ENCODE peak calls at places on chromosomes 16 and 17, in four cellular contexts. L is PC-3, K is A549, S is hepatocyte. T is an unnamed sample.

GRCh38 chr16:51430716-51431369 is 279.8 kb upstream of the SALL1 start:
- DNase-seq in K (no peak), S (no peak), L (no peak), T (no peak)

GRCh38 chr16:67796099-67796718 is 10.2 kb downstream of the RANBP10 start:
- DNase-seq in L (no peak), K (no peak), S (no peak), T (no peak)

GRCh38 chr17:71975998-71976649 is 144.7 kb upstream of the SOX9 start:
- DNase-seq in S (peak; percentile 70), K (peak; percentile 85), L (peak; percentile 99), T (peak; percentile 93)

GRCh38 chr17:37310940-37311339 is 64.8 kb upstream of the C17orf78 start:
- DNase-seq in L (no peak), S (no peak), K (no peak), T (no peak)

GRCh38 chr16:81593481-81593880 is 148.9 kb downstream of the CMIP start:
- DNase-seq in K (no peak), L (no peak), S (no peak), T (peak; percentile 62)

GRCh38 chr17:10292057-10292931 is 80.5 kb downstream of the MYH13 start:
- DNase-seq in L (peak; percentile 53), K (no peak), S (peak; percentile 66), T (peak; percentile 90)

GRCh38 chr16:72876221-72876620 is 171.7 kb downstream of the ZFHX3 start:
- DNase-seq in K (no peak), L (no peak), S (no peak), T (no peak)

GRCh38 chr16:13108126-13108525 is 206.7 kb downstream of the SHISA9 start:
- DNase-seq in L (no peak), S (no peak), K (no peak), T (peak; percentile 40)

GRCh38 chr17:34252138-34252889 is 2.8 kb upstream of the CCL2 start:
- DNase-seq in S (peak; percentile 84), K (peak; percentile 84), L (no peak), T (peak; percentile 46)

GRCh38 chr16:4879049-4879448 is 31.8 kb downstream of the UBN1 start:
- DNase-seq in K (no peak), L (peak; percentile 53), S (no peak), T (no peak)

GRCh38 chr16:15811778-15812750 is 44.8 kb downstream of the MYH11 start:
- DNase-seq in L (peak; percentile 82), K (peak; percentile 69), S (peak; percentile 58), T (peak; percentile 66)

GRCh38 chr16:89917773-89918452 is 749 bp upstream of the MC1R start:
- DNase-seq in S (peak; percentile 86), K (peak; percentile 96), L (peak; percentile 63), T (peak; percentile 84)

GRCh38 chr17:36934759-36935630 is 2.3 kb upstream of the LHX1 start:
- DNase-seq in S (no peak), K (peak; percentile 69), L (no peak), T (no peak)

GRCh38 chr16:64305663-64306062 is 816.2 kb downstream of the CDH11 start:
- DNase-seq in S (no peak), L (no peak), K (no peak), T (no peak)

GRCh38 chr17:55641559-55642160 is 81.0 kb downstream of the TMEM100 start:
- DNase-seq in L (peak; percentile 74), S (peak; percentile 71), K (peak; percentile 73), T (no peak)

GRCh38 chr17:1182831-1183578 is 3.2 kb upstream of the ABR start:
- DNase-seq in L (no peak), K (no peak), S (no peak), T (no peak)

GRCh38 chr16:14529010-14529669 is 100.9 kb downstream of the PARN start:
- DNase-seq in S (peak; percentile 86), L (peak; percentile 80), K (peak; percentile 97), T (peak; percentile 76)

GRCh38 chr17:29674270-29674669 is 51.6 kb upstream of the CORO6 start:
- DNase-seq in S (no peak), K (no peak), L (no peak), T (no peak)

GRCh38 chr17:59547131-59547915 is 18.1 kb upstream of the DHX40 start:
- DNase-seq in K (no peak), S (no peak), L (no peak), T (no peak)

GRCh38 chr17:31475378-31476162 is 84.1 kb downstream of the RAB11FIP4 start:
- DNase-seq in S (no peak), K (no peak), L (no peak), T (no peak)

GRCh38 chr16:52634101-52634500 is 87.2 kb upstream of the TOX3 start:
- DNase-seq in K (no peak), S (no peak), L (no peak), T (no peak)

GRCh38 chr17:7992924-7993323 is 9.5 kb upstream of the GUCY2D start:
- DNase-seq in L (no peak), K (peak; percentile 53), S (no peak), T (no peak)

GRCh38 chr16:89412811-89413210 is 77.5 kb downstream of the ANKRD11 start:
- DNase-seq in S (no peak), K (no peak), L (no peak), T (no peak)

GRCh38 chr17:74757931-74758845 is 9.8 kb downstream of the NHERF1 start:
- DNase-seq in K (peak; percentile 61), L (no peak), S (no peak), T (no peak)

GRCh38 chr16:11425140-11425539 is 79.9 kb downstream of the RMI2 start:
- DNase-seq in S (no peak), L (no peak), K (no peak), T (no peak)

DNA sequence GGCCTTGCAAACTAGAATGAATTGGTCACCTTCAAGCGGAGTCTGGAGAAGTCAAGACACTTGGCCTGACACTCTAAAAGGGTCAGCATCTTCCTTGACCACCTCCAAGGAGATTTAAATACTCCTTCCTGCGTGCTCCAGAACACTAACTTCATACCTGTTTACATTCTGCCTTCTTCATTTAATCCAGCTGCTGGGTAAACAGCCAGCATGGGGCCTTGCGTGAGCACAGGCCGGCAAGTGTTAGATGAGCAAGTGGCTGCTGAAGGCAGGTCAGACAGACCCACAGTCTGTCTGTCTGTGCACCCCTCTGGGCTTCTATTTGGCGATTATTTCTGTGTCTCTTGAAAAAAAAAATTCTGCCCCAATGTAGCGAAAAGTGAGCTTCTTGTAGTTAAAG is 153.8 kb downstream of the MSI2 start:
- DNase-seq in K (no peak), L (no peak), S (no peak), T (no peak)
- H3K4me1 ChIP-seq in K (peaks cover 23% of the 10 kb centered on the region), L (peaks cover 54% of the 10 kb centered on the region), S (peaks cover 55% of the 10 kb centered on the region), T (no peaks in the 10 kb centered on the region)

GRCh38 chr17:81273698-81274470 is 21.2 kb downstream of the SLC38A10 start:
- DNase-seq in L (no peak), K (no peak), S (no peak), T (no peak)
- H3K4me1 ChIP-seq in L (no peaks in the 10 kb centered on the region), K (no peaks in the 10 kb centered on the region), S (no peaks in the 10 kb centered on the region), T (no peaks in the 10 kb centered on the region)

GRCh38 chr17:47649972-47650524 is 329 bp downstream of the KPNB1 start:
- DNase-seq in K (no peak), L (no peak), S (no peak), T (no peak)

GRCh38 chr17:47652570-47652969 is 2.9 kb downstream of the KPNB1 start:
- DNase-seq in L (no peak), K (no peak), S (no peak), T (no peak)

GRCh38 chr17:47649153-47649971 is at the start of gene KPNB1:
- DNase-seq in S (peak; percentile 99), K (peak; percentile 100), L (peak; percentile 100), T (peak; percentile 100)

GRCh38 chr17:47651704-47652103 is 2.0 kb downstream of the KPNB1 start:
- DNase-seq in S (no peak), L (no peak), K (no peak), T (no peak)

GRCh38 chr17:47650525-47651522 is 1.1 kb downstream of the KPNB1 start:
- DNase-seq in S (peak; percentile 98), K (peak; percentile 99), L (peak; percentile 99), T (peak; percentile 92)
- H3K4me1 ChIP-seq in S (peaks cover 19% of the 10 kb centered on the region), K (peaks cover 46% of the 10 kb centered on the region), L (peaks cover 45% of the 10 kb centered on the region), T (peaks cover 18% of the 10 kb centered on the region)

GRCh38 chr17:57487552-57487951 is 231.2 kb downstream of the MSI2 start:
- DNase-seq in S (no peak), K (no peak), L (no peak), T (no peak)

GRCh38 chr17:57486978-57487377 is 230.7 kb downstream of the MSI2 start:
- DNase-seq in L (no peak), K (no peak), S (no peak), T (no peak)

GRCh38 chr17:57489321-57489720 is 233.0 kb downstream of the MSI2 start:
- DNase-seq in S (no peak), K (no peak), L (no peak), T (no peak)

GRCh38 chr17:57490446-57490845 is 234.1 kb downstream of the MSI2 start:
- DNase-seq in S (no peak), K (no peak), L (no peak), T (no peak)

GRCh38 chr17:57488856-57489255 is 232.5 kb downstream of the MSI2 start:
- DNase-seq in S (no peak), K (no peak), L (no peak), T (no peak)
- H3K4me1 ChIP-seq in S (peaks cover 9% of the 10 kb centered on the region), K (no peaks in the 10 kb centered on the region), L (no peaks in the 10 kb centered on the region), T (no peaks in the 10 kb centered on the region)

GRCh38 chr16:59634951-59635350 is 900.8 kb upstream of the GOT2 start:
- DNase-seq in L (no peak), S (no peak), K (no peak), T (no peak)
- H3K4me1 ChIP-seq in L (no peaks in the 10 kb centered on the region), S (no peaks in the 10 kb centered on the region), K (peaks cover 32% of the 10 kb centered on the region), T (no peaks in the 10 kb centered on the region)

DNA sequence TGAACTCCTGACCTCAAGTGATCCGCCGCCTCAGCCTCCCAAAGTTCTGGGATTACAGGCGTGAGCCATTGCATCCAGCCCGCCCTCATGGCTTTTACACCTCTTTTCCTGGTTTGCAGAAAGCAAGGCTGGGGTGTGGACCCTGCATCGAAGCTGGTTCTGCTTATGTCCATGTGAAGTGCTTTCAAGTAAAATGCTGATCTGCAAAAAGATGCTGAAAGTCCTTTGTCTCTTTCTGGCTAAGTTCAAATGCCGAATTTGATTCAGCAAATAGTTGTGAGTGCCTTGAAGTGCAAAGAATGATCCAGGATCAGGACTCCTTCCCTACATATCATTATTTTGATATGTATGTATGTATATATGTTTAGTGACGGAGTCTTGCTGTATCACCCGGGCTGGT is 17.1 kb downstream of the NAA60 start:
- DNase-seq in S (no peak), K (no peak), L (no peak), T (no peak)
- H3K4me1 ChIP-seq in S (peaks cover 10% of the 10 kb centered on the region), K (peaks cover 33% of the 10 kb centered on the region), L (peaks cover 23% of the 10 kb centered on the region), T (no peaks in the 10 kb centered on the region)

DNA sequence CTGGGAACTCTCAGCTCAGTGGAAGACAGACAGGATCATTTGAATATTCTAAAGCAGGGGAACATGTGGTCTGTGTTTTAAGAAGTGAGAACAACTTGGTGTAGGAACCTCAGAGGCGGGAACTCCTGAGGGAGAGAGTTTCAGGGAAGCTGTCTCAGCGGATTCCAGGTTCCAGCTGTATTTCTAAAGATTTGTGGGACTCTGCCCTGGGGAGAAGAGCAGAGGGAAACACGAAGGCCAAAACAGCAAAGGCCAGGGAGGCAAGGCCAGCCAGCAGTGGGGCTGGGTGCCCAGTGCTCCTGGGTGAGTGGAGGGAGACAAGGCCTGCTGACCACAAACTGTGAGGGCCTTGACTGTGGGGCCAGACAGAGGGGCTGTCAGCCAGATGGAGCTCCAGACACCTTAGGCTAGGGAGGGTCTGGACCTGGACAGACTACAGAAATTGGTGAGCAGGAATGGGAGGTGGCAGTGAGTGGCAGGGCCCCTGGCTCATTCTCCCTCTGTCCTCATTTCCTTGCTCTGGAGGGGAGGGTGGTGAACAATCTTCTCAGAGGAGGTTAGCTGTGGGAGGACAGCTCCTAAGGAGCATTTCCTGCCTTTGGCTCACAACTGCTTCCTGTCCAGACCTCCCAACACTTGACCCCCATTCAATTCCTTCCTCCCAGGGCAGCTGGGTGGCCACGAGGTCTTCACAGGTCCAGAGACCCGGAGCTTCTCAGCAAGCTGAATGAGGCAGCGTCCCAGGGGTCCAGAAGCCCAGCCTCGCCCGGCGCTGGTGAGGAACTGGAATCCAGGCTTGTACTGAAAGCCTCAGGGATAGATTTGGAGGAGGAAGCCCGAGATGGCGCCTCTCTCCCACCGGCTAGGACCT is 21.0 kb upstream of the FZD2 start:
- DNase-seq in K (no peak), S (peak; percentile 43), L (no peak), T (no peak)
- H3K4me1 ChIP-seq in K (peaks cover 40% of the 10 kb centered on the region), S (peaks cover 24% of the 10 kb centered on the region), L (peaks cover 9% of the 10 kb centered on the region), T (peaks cover 6% of the 10 kb centered on the region)